ENCODE peak calls at places on chromosomes 3 and 15, in six cellular contexts. I is sciatic nerve; T is CD8-positive, alpha-beta memory T cell; E is kidney tubule cell; C is ACHN; U is activated naive CD4-positive, alpha-beta T cell. O is an unnamed sample.

GRCh38 chr15:40584191-40584590 is 9.9 kb upstream of the KNL1 start:
- DNase-seq in I (no peak), T (no peak), E (no peak), C (no peak), U (no peak), O (no peak)

GRCh38 chr3:127196466-127197299 is 3.8 kb downstream of the PRR23E start:
- DNase-seq in I (no peak), T (no peak), E (no peak), C (no peak), U (no peak), O (no peak)

GRCh38 chr15:74178326-74179100 is 5.0 kb downstream of the ISLR start:
- DNase-seq in I (peak), T (no peak), E (no peak), C (no peak), U (no peak), O (no peak)

GRCh38 chr3:107112356-107112755 is 264.9 kb upstream of the CCDC54 start:
- DNase-seq in I (no peak), T (no peak), E (no peak), C (no peak), U (no peak), O (no peak)

GRCh38 chr3:181933052-181933618 is 221.4 kb downstream of the SOX2 start:
- DNase-seq in I (no peak), T (no peak), E (no peak), C (no peak), U (no peak), O (no peak)

GRCh38 chr3:111676177-111677021 is 81.3 kb upstream of the ZBED2 start:
- DNase-seq in I (no peak), T (no peak), E (peak), C (peak), U (no peak), O (no peak)

GRCh38 chr3:53350652-53351051 is 3.3 kb upstream of the DCP1A start:
- DNase-seq in I (no peak), T (no peak), E (peak), C (peak), U (no peak), O (no peak)

GRCh38 chr15:69760890-69761568 is 308.4 kb downstream of the RPLP1 start:
- DNase-seq in I (no peak), T (peak), E (peak), C (peak), U (peak), O (peak)

GRCh38 chr3:174397848-174398247 is 461.3 kb upstream of the NAALADL2 start:
- DNase-seq in I (no peak), T (no peak), E (peak), C (peak), U (no peak), O (no peak)

GRCh38 chr3:188962253-188963247 is 209.2 kb upstream of the TPRG1 start:
- DNase-seq in I (no peak), T (no peak), E (no peak), C (no peak), U (no peak), O (no peak)

GRCh38 chr3:42749025-42749752 is 23.9 kb downstream of the CCDC13 start:
- DNase-seq in I (no peak), T (no peak), E (no peak), C (no peak), U (no peak), O (peak)

GRCh38 chr15:32952901-32953889 is 235.4 kb downstream of the GREM1 start:
- DNase-seq in I (no peak), T (no peak), E (no peak), C (no peak), U (no peak), O (no peak)

GRCh38 chr3:42149537-42150426 is 58.6 kb downstream of the TRAK1 start:
- DNase-seq in I (no peak), T (no peak), E (peak), C (no peak), U (no peak), O (peak)

GRCh38 chr3:121894191-121894990 is at the start of gene SLC15A2:
- DNase-seq in I (no peak), T (no peak), E (peak), C (no peak), U (no peak), O (no peak)

GRCh38 chr15:59131955-59132562 is 27.1 kb downstream of the CCNB2 start:
- DNase-seq in I (no peak), T (no peak), E (no peak), C (no peak), U (no peak), O (no peak)

GRCh38 chr3:107953707-107954106 is 137.1 kb downstream of the CD47 start:
- DNase-seq in I (no peak), T (no peak), E (no peak), C (no peak), U (no peak), O (no peak)

GRCh38 chr15:55823699-55824098 is 80.7 kb upstream of the PRTG start:
- DNase-seq in I (no peak), T (no peak), E (no peak), C (no peak), U (no peak), O (no peak)

GRCh38 chr3:68256635-68257034 is 602.2 kb upstream of the SUCLG2 start:
- DNase-seq in I (no peak), T (no peak), E (peak), C (peak), U (no peak), O (no peak)

GRCh38 chr15:62932436-62932835 is 110.1 kb upstream of the TPM1 start:
- DNase-seq in I (no peak), T (no peak), E (no peak), C (no peak), U (no peak), O (no peak)

GRCh38 chr3:175192536-175192935 is 333.4 kb downstream of the NAALADL2 start:
- DNase-seq in I (no peak), T (no peak), E (no peak), C (no peak), U (no peak), O (no peak)

GRCh38 chr3:2517479-2518188 is 419.0 kb downstream of the CNTN4 start:
- DNase-seq in I (no peak), T (no peak), E (no peak), C (no peak), U (no peak), O (no peak)

GRCh38 chr3:124174463-124174862 is 182.5 kb upstream of the ROPN1 start:
- DNase-seq in I (no peak), T (no peak), E (peak), C (no peak), U (no peak), O (no peak)

GRCh38 chr15:71951134-71951533 is 140.8 kb downstream of the NR2E3 start:
- DNase-seq in I (no peak), T (no peak), E (no peak), C (no peak), U (no peak), O (no peak)

GRCh38 chr3:11907667-11908660 is 61.3 kb upstream of the TAMM41 start:
- DNase-seq in I (no peak), T (no peak), E (peak), C (no peak), U (no peak), O (no peak)

O was measured in lower leg skin.